ENCODE peak calls at places on chromosomes 2 and 18, in seven cellular contexts. R is Calu3, S is mesothelial cell of epicardium, Q is HFFc6, W is endodermal cell, U is HCT116, E is AG09319. J is an unnamed sample.

GRCh38 chr2:212554233-212554632 is 15.6 kb upstream of the ERBB4 start:
- DNase-seq in R (no peak), S (no peak), Q (no peak), W (no peak), U (no peak), E (no peak), J (no peak)

GRCh38 chr18:62030091-62030985 is 137.5 kb upstream of the RNF152 start:
- DNase-seq in R (no peak), S (no peak), Q (peak), W (no peak), U (no peak), E (no peak), J (no peak)

GRCh38 chr2:121902171-121902591 is 146.7 kb downstream of the TSN start:
- DNase-seq in R (no peak), S (no peak), Q (no peak), W (peak), U (no peak), E (no peak), J (no peak)

GRCh38 chr2:208142255-208142924 is 3.6 kb downstream of the CRYGB start:
- DNase-seq in R (no peak), S (no peak), Q (no peak), W (no peak), U (no peak), E (no peak), J (no peak)

GRCh38 chr2:168550670-168551069 is 94.6 kb downstream of the CERS6 start:
- DNase-seq in R (no peak), S (no peak), Q (no peak), W (no peak), U (no peak), E (no peak), J (no peak)

GRCh38 chr2:188326669-188327301 is 35.1 kb downstream of the GULP1 start:
- DNase-seq in R (no peak), S (no peak), Q (no peak), W (no peak), U (no peak), E (no peak), J (no peak)

GRCh38 chr2:174335605-174336402 is 1.1 kb downstream of the SP9 start:
- DNase-seq in R (no peak), S (no peak), Q (no peak), W (peak), U (no peak), E (peak), J (peak)

GRCh38 chr2:120913972-120914838 is 178.5 kb downstream of the GLI2 start:
- DNase-seq in R (no peak), S (no peak), Q (no peak), W (no peak), U (no peak), E (no peak), J (no peak)

GRCh38 chr2:38806001-38806400 is 28.0 kb downstream of the GEMIN6 start:
- DNase-seq in R (no peak), S (no peak), Q (no peak), W (no peak), U (no peak), E (no peak), J (no peak)

GRCh38 chr2:1995987-1996386 is 251.7 kb upstream of the PXDN start:
- DNase-seq in R (no peak), S (no peak), Q (no peak), W (peak), U (no peak), E (no peak), J (no peak)

GRCh38 chr2:241851325-241852115 is 7.2 kb downstream of the PDCD1 start:
- DNase-seq in R (no peak), S (no peak), Q (no peak), W (peak), U (no peak), E (no peak), J (no peak)

GRCh38 chr18:33666915-33667314 is 88.9 kb downstream of the ASXL3 start:
- DNase-seq in R (no peak), S (no peak), Q (no peak), W (no peak), U (no peak), E (no peak), J (no peak)

GRCh38 chr2:216492951-216493685 is 5.5 kb upstream of the RPL37A start:
- DNase-seq in R (no peak), S (no peak), Q (peak), W (no peak), U (no peak), E (no peak), J (no peak)

GRCh38 chr2:218282173-218282991 is 9.9 kb downstream of the TMBIM1 start:
- DNase-seq in R (peak), S (no peak), Q (no peak), W (no peak), U (no peak), E (no peak), J (no peak)

GRCh38 chr18:5298156-5298852 is 2.8 kb upstream of the ZBTB14 start:
- DNase-seq in R (no peak), S (no peak), Q (no peak), W (no peak), U (no peak), E (no peak), J (no peak)

GRCh38 chr2:51657849-51658248 is 625.9 kb upstream of the NRXN1 start:
- DNase-seq in R (no peak), S (no peak), Q (no peak), W (no peak), U (no peak), E (no peak), J (no peak)

GRCh38 chr18:29560270-29560669 is 1383.3 kb upstream of the CDH2 start:
- DNase-seq in R (no peak), S (no peak), Q (no peak), W (no peak), U (no peak), E (no peak), J (no peak)

GRCh38 chr2:187274146-187274545 is 173.9 kb downstream of the CALCRL start:
- DNase-seq in R (no peak), S (no peak), Q (no peak), W (no peak), U (no peak), E (no peak), J (no peak)

GRCh38 chr18:24019641-24020331 is 5.2 kb downstream of the TTC39C start:
- DNase-seq in R (no peak), S (no peak), Q (no peak), W (no peak), U (no peak), E (no peak), J (no peak)

GRCh38 chr2:6562762-6563161 is 302.9 kb downstream of the CMPK2 start:
- DNase-seq in R (no peak), S (no peak), Q (no peak), W (no peak), U (no peak), E (no peak), J (no peak)

GRCh38 chr18:25953111-25953510 is 137.3 kb downstream of the SS18 start:
- DNase-seq in R (no peak), S (no peak), Q (no peak), W (no peak), U (no peak), E (no peak), J (no peak)

GRCh38 chr2:174546519-174547506 is 50.8 kb downstream of the WIPF1 start:
- DNase-seq in R (peak), S (no peak), Q (peak), W (peak), U (peak), E (no peak), J (no peak)

GRCh38 chr2:127388423-127389164 is 819 bp upstream of the MAP3K2 start:
- DNase-seq in R (no peak), S (no peak), Q (peak), W (peak), U (no peak), E (no peak), J (no peak)

GRCh38 chr2:72211777-72212515 is 64.3 kb upstream of the CYP26B1 start:
- DNase-seq in R (no peak), S (no peak), Q (peak), W (no peak), U (no peak), E (no peak), J (no peak)

GRCh38 chr2:15560404-15560987 is 638 bp downstream of the NBAS start:
- DNase-seq in R (peak), S (no peak), Q (peak), W (peak), U (no peak), E (no peak), J (no peak)

GRCh38 chr2:109171444-109172334 is 42.7 kb downstream of the SH3RF3 start:
- DNase-seq in R (no peak), S (no peak), Q (peak), W (no peak), U (no peak), E (peak), J (no peak)

GRCh38 chr18:30748541-30748940 is 294.0 kb downstream of the DSC3 start:
- DNase-seq in R (no peak), S (no peak), Q (no peak), W (no peak), U (no peak), E (no peak), J (no peak)

GRCh38 chr2:1501196-1501851 is 88.1 kb downstream of the TPO start:
- DNase-seq in R (no peak), S (peak), Q (no peak), W (no peak), U (no peak), E (no peak), J (no peak)

GRCh38 chr2:21451418-21451817 is 327.6 kb downstream of the TDRD15 start:
- DNase-seq in R (no peak), S (no peak), Q (no peak), W (no peak), U (no peak), E (no peak), J (no peak)

GRCh38 chr18:60047556-60047955 is 147.8 kb downstream of the PMAIP1 start:
- DNase-seq in R (no peak), S (no peak), Q (peak), W (no peak), U (no peak), E (no peak), J (no peak)

GRCh38 chr18:74040008-74040407 is 107.6 kb downstream of the FBXO15 start:
- DNase-seq in R (no peak), S (no peak), Q (no peak), W (no peak), U (no peak), E (no peak), J (no peak)

GRCh38 chr2:169672403-169672802 is 21.8 kb downstream of the CFAP210 start:
- DNase-seq in R (no peak), S (no peak), Q (no peak), W (no peak), U (no peak), E (no peak), J (no peak)

GRCh38 chr2:111910609-111911277 is 12.3 kb downstream of the MERTK start:
- DNase-seq in R (no peak), S (no peak), Q (no peak), W (no peak), U (no peak), E (no peak), J (no peak)

GRCh38 chr18:26652501-26652900 is 104.1 kb upstream of the KCTD1 start:
- DNase-seq in R (no peak), S (no peak), Q (no peak), W (no peak), U (no peak), E (no peak), J (no peak)

GRCh38 chr2:68466361-68466777 is 725 bp downstream of the FBXO48 start:
- DNase-seq in R (peak), S (no peak), Q (peak), W (peak), U (no peak), E (no peak), J (no peak)

DNA sequence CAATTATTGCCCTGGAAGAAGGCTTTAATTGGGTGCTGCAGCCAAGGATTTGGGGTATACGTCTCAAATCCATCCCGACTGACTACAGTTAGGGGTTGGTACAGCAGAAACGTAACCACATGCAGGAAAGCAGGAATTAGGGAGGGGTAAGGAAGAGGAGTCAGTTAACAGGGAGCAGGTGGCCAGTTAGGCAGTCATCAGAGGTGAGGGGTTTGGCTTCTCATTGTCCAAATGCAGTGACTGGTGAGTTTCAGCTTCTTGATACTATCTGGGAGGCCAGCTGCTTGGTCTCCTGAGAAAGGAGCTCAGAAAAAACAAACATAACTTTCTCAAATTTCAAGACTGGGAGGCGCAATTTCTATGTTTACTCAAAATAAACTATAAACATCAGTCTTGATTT is 38.8 kb upstream of the UBE2F start:
- DNase-seq in R (no peak), S (no peak), Q (no peak), W (no peak), U (no peak), E (no peak), J (no peak)
- TF ChIP-seq CTCF in R (no peak), S (no peak), Q (no peak), W (no peak), U (no peak), E (no peak), J (no peak)

DNA sequence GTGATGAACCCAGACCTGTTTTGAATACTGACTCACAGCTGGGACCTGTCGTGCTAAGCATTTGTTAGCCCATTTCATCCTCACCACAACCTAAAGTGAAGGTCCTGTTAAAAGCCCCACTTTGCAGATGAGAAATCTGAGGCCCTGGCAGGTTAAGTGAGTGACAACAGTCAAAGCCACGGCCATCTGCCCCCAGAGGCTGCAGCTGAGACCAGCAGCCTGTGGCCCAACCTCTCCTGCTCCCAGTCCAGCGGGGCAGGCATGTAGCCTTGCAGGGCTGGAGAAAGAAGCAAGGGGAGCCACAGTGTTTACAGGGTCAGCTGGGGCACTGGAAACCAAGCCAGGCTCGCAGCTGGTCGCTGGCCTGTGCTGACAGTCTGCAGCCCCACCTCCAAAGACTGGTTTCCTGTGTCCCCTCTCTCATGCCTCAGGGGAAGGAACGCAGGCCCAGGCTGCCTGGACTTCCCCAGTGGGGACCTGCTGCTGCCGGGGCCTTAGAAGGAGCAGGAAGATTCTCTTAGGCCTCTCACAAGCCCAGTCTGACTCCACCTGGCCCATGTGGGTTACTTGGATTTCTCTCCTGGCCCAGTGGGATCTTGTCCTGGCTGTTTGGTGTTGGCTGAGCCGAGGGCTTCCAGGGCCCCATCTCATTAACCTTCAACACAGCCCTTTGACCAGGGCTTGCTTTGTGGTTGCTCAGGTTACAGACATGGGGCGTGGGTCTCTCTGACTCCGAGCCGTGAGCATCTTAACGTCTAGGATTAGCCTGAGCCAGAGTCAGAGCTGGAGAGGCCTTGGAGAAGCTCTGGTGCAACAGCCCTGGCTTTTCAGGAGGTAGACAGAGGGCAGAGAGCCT is 1.7 kb downstream of the INPP5D start:
- DNase-seq in R (no peak), S (no peak), Q (no peak), W (peak), U (no peak), E (no peak), J (no peak)
- TF ChIP-seq CTCF in R (no peak), S (no peak), Q (peak), W (peak), U (peak), E (peak), J (peak)

GRCh38 chr2:64958556-64958955 is 30.6 kb upstream of the SLC1A4 start:
- DNase-seq in R (no peak), S (no peak), Q (no peak), W (no peak), U (no peak), E (no peak), J (no peak)

GRCh38 chr2:64966839-64967238 is 22.4 kb upstream of the SLC1A4 start:
- DNase-seq in R (no peak), S (no peak), Q (no peak), W (no peak), U (no peak), E (no peak), J (no peak)

GRCh38 chr2:64966017-64966416 is 23.2 kb upstream of the SLC1A4 start:
- DNase-seq in R (no peak), S (no peak), Q (no peak), W (no peak), U (no peak), E (no peak), J (no peak)

GRCh38 chr2:64960819-64961218 is 28.4 kb upstream of the SLC1A4 start:
- DNase-seq in R (no peak), S (no peak), Q (no peak), W (no peak), U (no peak), E (no peak), J (no peak)

GRCh38 chr2:64963719-64964118 is 25.5 kb upstream of the SLC1A4 start:
- DNase-seq in R (no peak), S (no peak), Q (no peak), W (no peak), U (no peak), E (no peak), J (no peak)
- TF ChIP-seq CTCF in R (no peak), S (no peak), Q (no peak), W (peak), U (no peak), E (no peak), J (no peak)

DNA sequence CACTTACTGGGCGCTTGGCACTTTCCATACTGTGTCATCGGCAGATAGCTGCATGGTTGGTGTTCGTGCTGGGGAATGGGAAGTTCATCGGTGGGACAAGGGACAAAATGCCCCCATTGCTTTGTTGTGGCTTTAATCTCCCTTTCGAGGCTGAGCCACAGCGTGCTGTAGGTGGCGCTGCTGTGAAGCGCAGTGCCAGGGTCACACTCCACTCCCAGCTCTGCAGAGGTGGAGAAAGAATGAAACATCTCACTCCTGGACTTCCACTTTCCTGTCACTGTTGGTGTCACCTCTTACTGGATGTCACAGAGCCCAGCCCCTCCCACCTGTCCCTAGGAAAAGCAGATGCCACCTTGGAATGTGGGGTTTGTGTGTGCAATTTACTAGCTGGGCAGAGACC is 8.7 kb downstream of the TYMS start:
- DNase-seq in R (no peak), S (no peak), Q (no peak), W (peak), U (no peak), E (no peak), J (no peak)
- TF ChIP-seq CTCF in R (no peak), S (no peak), Q (peak), W (peak), U (peak), E (no peak), J (no peak)

DNA sequence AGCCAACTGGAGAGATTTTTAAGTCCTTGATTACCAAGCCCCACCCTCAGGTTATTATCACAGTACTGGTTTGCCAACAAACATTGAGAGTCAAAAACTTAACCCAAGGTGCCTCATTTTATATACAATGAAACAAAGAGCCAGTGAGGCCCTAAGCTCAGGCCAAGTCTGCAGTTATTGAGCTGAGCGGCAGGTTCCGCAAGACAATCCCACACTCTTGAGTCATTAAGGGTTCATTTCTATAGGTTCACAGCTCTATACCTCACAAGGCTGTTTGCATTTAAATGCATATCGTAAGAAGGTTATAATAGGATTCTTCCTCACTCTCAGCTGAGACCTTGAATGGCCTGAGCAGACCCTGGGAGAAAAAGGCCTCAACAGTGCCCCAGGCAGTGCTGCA is 268.4 kb upstream of the RGPD4 start:
- DNase-seq in R (no peak), S (no peak), Q (no peak), W (no peak), U (no peak), E (no peak), J (no peak)
- TF ChIP-seq CTCF in R (no peak), S (no peak), Q (no peak), W (no peak), U (no peak), E (no peak), J (no peak)

DNA sequence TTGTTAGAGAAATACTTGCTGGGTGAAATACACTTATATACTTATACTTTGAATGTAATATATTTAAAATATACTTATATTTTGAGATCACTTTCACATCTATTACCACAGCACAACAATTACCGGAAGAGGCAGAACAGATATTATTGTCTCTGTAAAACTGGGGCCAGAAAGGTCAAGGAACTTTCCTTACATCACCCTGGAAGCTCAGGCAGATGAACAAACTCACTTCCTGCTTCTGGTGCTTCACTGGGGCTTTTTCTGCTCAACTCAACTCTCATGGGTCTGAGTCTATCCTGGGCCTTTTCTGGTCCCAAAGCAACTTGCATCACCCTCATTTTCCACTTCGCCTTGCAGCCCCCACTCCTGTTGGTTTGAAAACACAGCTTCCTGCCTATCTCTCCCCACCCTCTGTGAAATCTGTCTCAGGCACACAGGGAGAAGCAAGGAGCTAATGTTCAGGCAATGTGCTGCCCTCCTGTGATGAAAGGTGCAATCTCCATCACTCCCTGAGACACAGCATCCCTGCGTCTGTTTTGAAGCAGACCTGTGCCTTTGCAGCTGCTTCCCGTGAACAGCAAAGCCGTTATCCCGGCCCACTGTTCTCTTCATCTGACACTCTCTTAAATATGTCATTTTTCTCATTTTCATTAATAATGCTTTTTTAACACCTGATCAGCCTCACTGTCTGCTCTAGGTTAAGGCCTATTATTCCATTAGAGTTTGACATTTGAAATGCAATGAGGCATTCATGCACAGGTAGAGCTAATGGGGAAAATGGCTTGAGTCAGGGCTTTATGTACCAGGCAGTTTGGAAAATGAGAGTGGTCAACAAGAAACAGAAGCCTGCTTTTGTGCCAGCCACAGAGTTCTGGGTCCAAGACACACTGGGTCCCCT is 251.9 kb upstream of the CHAC2 start:
- DNase-seq in R (peak), S (no peak), Q (no peak), W (peak), U (no peak), E (no peak), J (no peak)
- TF ChIP-seq CTCF in R (no peak), S (no peak), Q (peak), W (peak), U (peak), E (no peak), J (peak)